ENCODE peak calls at places on chromosomes 1 and 21, in five cellular contexts. One of them, this sample, is unnamed.

GRCh38 chr1:79215311-79215710 is 208.8 kb upstream of the ADGRL4 start:
- DNase-seq in adrenal gland: no peak
- DNase-seq in sigmoid colon: no peak
- DNase-seq in heart left ventricle: no peak
- DNase-seq in Peyer's patch: no peak
- DNase-seq in this sample: no peak

GRCh38 chr1:40450491-40451237 is 388 bp downstream of the ZFP69B start:
- DNase-seq in Peyer's patch: peak
- DNase-seq in adrenal gland: peak
- DNase-seq in heart left ventricle: no peak
- DNase-seq in sigmoid colon: no peak
- DNase-seq in this sample: no peak

GRCh38 chr1:231872461-231872910 is 245.9 kb downstream of the DISC1 start:
- DNase-seq in sigmoid colon: no peak
- DNase-seq in adrenal gland: no peak
- DNase-seq in Peyer's patch: no peak
- DNase-seq in heart left ventricle: no peak
- DNase-seq in this sample: no peak

GRCh38 chr1:3462356-3463012 is 8.0 kb downstream of the ARHGEF16 start:
- DNase-seq in heart left ventricle: peak
- DNase-seq in Peyer's patch: no peak
- DNase-seq in sigmoid colon: peak
- DNase-seq in adrenal gland: no peak
- DNase-seq in this sample: no peak

GRCh38 chr21:30719401-30719800 is 824 bp upstream of the KRTAP21-3 start:
- DNase-seq in adrenal gland: no peak
- DNase-seq in sigmoid colon: no peak
- DNase-seq in Peyer's patch: no peak
- DNase-seq in heart left ventricle: no peak
- DNase-seq in this sample: no peak

GRCh38 chr1:114315601-114316000 is 161.9 kb upstream of the SYT6 start:
- DNase-seq in heart left ventricle: no peak
- DNase-seq in adrenal gland: no peak
- DNase-seq in Peyer's patch: no peak
- DNase-seq in sigmoid colon: no peak
- DNase-seq in this sample: no peak

GRCh38 chr21:14603202-14603601 is 57.1 kb upstream of the SAMSN1 start:
- DNase-seq in Peyer's patch: no peak
- DNase-seq in heart left ventricle: no peak
- DNase-seq in sigmoid colon: no peak
- DNase-seq in adrenal gland: no peak
- DNase-seq in this sample: no peak

GRCh38 chr1:43707191-43708005 is at the start of gene ST3GAL3:
- DNase-seq in Peyer's patch: peak
- DNase-seq in sigmoid colon: peak
- DNase-seq in adrenal gland: peak
- DNase-seq in heart left ventricle: peak
- DNase-seq in this sample: peak

GRCh38 chr21:42254631-42255030 is 35.7 kb downstream of the ABCG1 start:
- DNase-seq in heart left ventricle: no peak
- DNase-seq in sigmoid colon: no peak
- DNase-seq in Peyer's patch: no peak
- DNase-seq in adrenal gland: no peak
- DNase-seq in this sample: no peak

GRCh38 chr21:35342440-35342839 is 293.3 kb upstream of the RUNX1 start:
- DNase-seq in sigmoid colon: no peak
- DNase-seq in Peyer's patch: no peak
- DNase-seq in adrenal gland: no peak
- DNase-seq in heart left ventricle: no peak
- DNase-seq in this sample: no peak

GRCh38 chr1:29500041-29500440 is 263.7 kb downstream of the PTPRU start:
- DNase-seq in Peyer's patch: no peak
- DNase-seq in heart left ventricle: no peak
- DNase-seq in sigmoid colon: peak
- DNase-seq in adrenal gland: no peak
- DNase-seq in this sample: no peak

GRCh38 chr1:2777428-2778219 is 23.9 kb downstream of the TTC34 start:
- DNase-seq in Peyer's patch: peak
- DNase-seq in adrenal gland: no peak
- DNase-seq in sigmoid colon: peak
- DNase-seq in heart left ventricle: no peak
- DNase-seq in this sample: no peak

GRCh38 chr1:101081496-101082282 is 56.1 kb upstream of the DPH5 start:
- DNase-seq in heart left ventricle: no peak
- DNase-seq in sigmoid colon: no peak
- DNase-seq in adrenal gland: no peak
- DNase-seq in Peyer's patch: no peak
- DNase-seq in this sample: no peak

GRCh38 chr1:209012443-209013196 is 570.9 kb upstream of the CAMK1G start:
- DNase-seq in adrenal gland: no peak
- DNase-seq in Peyer's patch: no peak
- DNase-seq in sigmoid colon: no peak
- DNase-seq in heart left ventricle: no peak
- DNase-seq in this sample: no peak

GRCh38 chr1:5455651-5456050 is 536.6 kb downstream of the NPHP4 start:
- DNase-seq in adrenal gland: no peak
- DNase-seq in sigmoid colon: no peak
- DNase-seq in Peyer's patch: no peak
- DNase-seq in heart left ventricle: no peak
- DNase-seq in this sample: no peak

GRCh38 chr1:116483481-116484309 is 87.1 kb downstream of the CD58 start:
- DNase-seq in adrenal gland: peak
- DNase-seq in heart left ventricle: no peak
- DNase-seq in Peyer's patch: peak
- DNase-seq in sigmoid colon: no peak
- DNase-seq in this sample: no peak

GRCh38 chr1:248923932-248924331 is 17.9 kb downstream of the PGBD2 start:
- DNase-seq in Peyer's patch: no peak
- DNase-seq in heart left ventricle: no peak
- DNase-seq in sigmoid colon: no peak
- DNase-seq in adrenal gland: no peak
- DNase-seq in this sample: no peak

GRCh38 chr1:166272155-166272554 is 105.4 kb upstream of the FAM78B start:
- DNase-seq in Peyer's patch: no peak
- DNase-seq in heart left ventricle: no peak
- DNase-seq in sigmoid colon: no peak
- DNase-seq in adrenal gland: no peak
- DNase-seq in this sample: no peak

DNA sequence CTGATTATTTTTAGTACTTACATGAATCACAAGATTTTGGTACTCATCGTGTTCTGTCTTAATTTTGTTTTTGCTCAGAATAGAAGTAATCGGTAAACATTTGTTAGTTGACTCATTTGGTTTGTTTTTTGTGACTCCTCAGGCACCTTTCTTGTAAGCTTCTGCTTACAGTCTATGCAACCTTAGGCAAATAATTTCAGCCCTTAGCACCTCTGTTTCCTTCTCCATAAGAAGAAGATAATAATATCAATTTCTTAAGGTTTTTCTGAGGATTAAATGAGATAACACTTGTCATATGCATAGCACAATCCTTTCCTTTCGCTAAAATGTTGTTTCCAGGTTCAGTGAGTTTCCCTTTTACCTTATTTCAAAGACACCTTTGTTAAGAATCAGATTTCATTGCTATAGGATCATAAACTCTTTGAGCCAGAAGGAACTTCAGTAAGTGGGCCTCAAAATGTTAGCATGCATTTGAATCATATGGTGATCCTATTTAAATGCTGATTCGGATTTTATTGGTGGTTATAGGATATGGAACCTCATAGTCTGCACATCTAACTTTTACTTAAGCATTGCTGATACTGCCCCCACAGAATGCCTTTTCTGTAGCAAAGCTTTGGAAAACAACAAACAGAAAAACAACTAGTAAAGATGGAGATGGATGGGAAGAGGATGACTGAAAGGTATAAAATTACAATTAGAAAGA is 272.7 kb upstream of the CACYBP start:
- DNase-seq in sigmoid colon: no peak
- DNase-seq in adrenal gland: no peak
- DNase-seq in heart left ventricle: no peak
- DNase-seq in Peyer's patch: no peak
- DNase-seq in this sample: no peak
- H3K27ac ChIP-seq in sigmoid colon: no peak
- H3K27ac ChIP-seq in adrenal gland: no peak
- H3K27ac ChIP-seq in heart left ventricle: no peak
- H3K27ac ChIP-seq in Peyer's patch: no peak
- H3K27ac ChIP-seq in this sample: no peak

GRCh38 chr1:163162281-163162937 is 40.3 kb downstream of the RGS5 start:
- DNase-seq in Peyer's patch: no peak
- DNase-seq in heart left ventricle: no peak
- DNase-seq in sigmoid colon: no peak
- DNase-seq in adrenal gland: no peak
- DNase-seq in this sample: no peak
- TF ChIP-seq CTCF in Peyer's patch: no peak
- TF ChIP-seq CTCF in heart left ventricle: no peak
- TF ChIP-seq CTCF in sigmoid colon: no peak
- TF ChIP-seq CTCF in adrenal gland: no peak
- TF ChIP-seq CTCF in this sample: no peak

GRCh38 chr1:220690140-220691038 is at the start of gene C1orf115:
- DNase-seq in Peyer's patch: peak
- DNase-seq in adrenal gland: peak
- DNase-seq in sigmoid colon: peak
- DNase-seq in heart left ventricle: peak
- DNase-seq in this sample: peak
- TF ChIP-seq POLR2A in Peyer's patch: peak
- TF ChIP-seq POLR2A in adrenal gland: no peak
- TF ChIP-seq POLR2A in sigmoid colon: no peak
- TF ChIP-seq POLR2A in heart left ventricle: no peak
- TF ChIP-seq POLR2A in this sample: peak

DNA sequence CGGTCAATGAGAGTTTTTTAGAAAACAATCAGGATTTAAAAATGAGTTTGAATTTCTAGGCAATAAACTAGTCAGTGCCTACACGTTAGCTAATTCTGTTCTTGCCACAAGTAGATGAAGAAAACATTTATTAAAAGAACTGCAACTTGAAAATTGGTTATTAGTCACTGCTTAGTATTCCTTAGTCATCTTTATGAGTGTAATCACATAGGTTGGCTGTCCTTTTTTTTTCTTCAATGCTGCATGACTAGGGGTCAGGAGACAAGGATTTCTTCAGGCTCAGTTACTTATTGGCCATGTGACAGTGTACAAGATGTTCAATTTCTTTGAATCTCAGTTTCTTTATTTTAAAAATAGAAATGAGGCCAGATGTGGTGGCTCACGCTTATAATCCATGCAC is 17.1 kb downstream of the SOAT1 start:
- DNase-seq in adrenal gland: no peak
- DNase-seq in heart left ventricle: no peak
- DNase-seq in Peyer's patch: no peak
- DNase-seq in sigmoid colon: no peak
- DNase-seq in this sample: no peak
- H3K27ac ChIP-seq in adrenal gland: peak
- H3K27ac ChIP-seq in heart left ventricle: no peak
- H3K27ac ChIP-seq in Peyer's patch: no peak
- H3K27ac ChIP-seq in sigmoid colon: no peak
- H3K27ac ChIP-seq in this sample: no peak